ENCODE peak calls at places on chromosomes 1 and 21, in five cellular contexts. G is colonic mucosa, H is Peyer's patch, M is suprapubic skin, R is HCT116. Y is an unnamed sample.

GRCh38 chr1:108049083-108049819 is 84.3 kb upstream of the VAV3 start:
- DNase-seq in G (no peak), H (no peak), M (no peak), R (no peak), Y (no peak)

GRCh38 chr1:228371741-228372182 is 34.9 kb downstream of the TRIM11 start:
- DNase-seq in G (no peak), H (no peak), M (no peak), R (no peak), Y (no peak)

GRCh38 chr1:115445090-115445489 is 107.0 kb upstream of the NGF start:
- DNase-seq in G (no peak), H (no peak), M (no peak), R (no peak), Y (no peak)

GRCh38 chr21:41137889-41138288 is 30.1 kb upstream of the BACE2 start:
- DNase-seq in G (no peak), H (no peak), M (no peak), R (no peak), Y (no peak)

GRCh38 chr1:159598196-159598595 is 10.6 kb downstream of the APCS start:
- DNase-seq in G (no peak), H (no peak), M (no peak), R (no peak), Y (peak)

GRCh38 chr1:206925116-206925736 is 3.5 kb upstream of the FCMR start:
- DNase-seq in G (peak), H (peak), M (no peak), R (no peak), Y (no peak)

GRCh38 chr1:205601209-205601608 is 30.6 kb downstream of the ELK4 start:
- DNase-seq in G (no peak), H (no peak), M (no peak), R (no peak), Y (no peak)

GRCh38 chr1:226072347-226072746 is 9.8 kb downstream of the H3-3A start:
- DNase-seq in G (no peak), H (no peak), M (no peak), R (no peak), Y (no peak)

GRCh38 chr1:198357937-198358336 is 182.5 kb downstream of the ATP6V1G3 start:
- DNase-seq in G (no peak), H (no peak), M (no peak), R (no peak), Y (no peak)

DNA sequence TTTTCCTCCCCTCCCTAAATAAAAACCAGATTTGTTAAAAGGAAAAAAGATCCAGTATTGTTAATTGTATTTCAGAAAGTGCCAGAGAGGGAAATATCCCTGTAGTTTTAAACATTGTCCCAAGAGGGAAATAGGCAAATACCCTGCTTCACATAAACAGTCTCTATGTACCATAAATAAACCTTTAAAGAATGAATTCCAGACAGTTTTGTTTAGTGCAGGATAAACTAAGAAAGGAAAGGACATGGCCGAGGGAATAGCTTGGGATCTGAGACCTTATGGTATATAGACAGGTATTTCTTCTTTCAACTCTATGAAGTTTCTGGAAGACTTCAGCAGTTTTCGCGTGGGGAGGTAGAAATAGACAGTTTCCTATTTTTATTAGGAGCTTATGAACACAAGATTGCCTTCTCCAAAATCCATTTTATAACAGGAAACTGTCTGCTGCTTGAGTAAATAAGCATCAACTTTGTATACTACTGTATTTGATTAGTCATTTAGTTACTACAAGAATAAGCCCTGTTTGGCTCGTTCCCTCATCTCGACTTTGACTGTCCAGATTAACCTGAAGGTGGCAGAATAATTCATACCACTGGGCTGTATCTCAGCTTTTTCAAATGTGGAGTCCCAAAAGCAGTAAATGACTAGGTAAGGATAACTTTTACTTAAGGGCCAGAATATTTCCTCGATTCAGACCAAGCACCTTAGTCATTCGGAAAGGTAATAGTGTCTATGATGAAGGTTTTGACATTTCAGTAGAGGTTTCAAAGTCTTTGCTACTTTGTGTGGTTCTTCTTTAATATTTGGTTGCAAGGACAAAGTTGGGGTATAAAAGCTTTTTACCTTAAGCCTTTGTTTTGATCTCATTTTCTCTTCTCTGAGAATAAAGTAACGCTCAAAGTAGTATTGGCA is 177.5 kb downstream of the VPS13D start:
- DNase-seq in G (peak), H (no peak), M (no peak), R (peak), Y (no peak)
- TF ChIP-seq CTCF in G (no peak), H (peak), M (no peak), R (peak), Y (peak)

DNA sequence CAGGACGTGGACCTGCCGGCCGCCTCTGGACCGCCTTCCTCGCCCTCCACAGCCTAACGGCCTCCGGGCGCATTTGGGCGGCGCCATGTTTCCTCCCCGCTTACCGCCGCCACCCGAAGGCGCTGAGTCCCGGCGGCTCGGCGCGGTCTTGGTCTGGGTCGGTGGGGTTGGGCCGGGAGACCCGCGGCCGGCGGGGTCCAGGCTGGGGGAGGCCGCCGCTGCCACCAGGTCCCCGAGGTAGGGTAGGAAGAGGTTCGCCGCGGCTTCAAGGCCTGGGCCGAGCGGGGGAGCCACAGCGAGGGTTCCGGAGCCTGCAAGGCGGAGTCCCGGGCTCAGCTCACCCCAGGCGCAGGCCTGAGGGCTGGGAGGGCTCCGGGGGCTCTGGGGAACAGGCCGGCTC is 5.5 kb downstream of the OR2C3 start:
- DNase-seq in G (no peak), H (no peak), M (no peak), R (no peak), Y (no peak)
- H3K27ac ChIP-seq in G (no peak), H (no peak), M (no peak), R (no peak), Y (no peak)

GRCh38 chr1:31218705-31219104 is 21.0 kb downstream of the NKAIN1 start:
- DNase-seq in G (no peak), H (no peak), M (no peak), R (no peak), Y (no peak)

GRCh38 chr1:31216016-31216415 is 23.7 kb downstream of the NKAIN1 start:
- DNase-seq in G (peak), H (peak), M (no peak), R (no peak), Y (peak)

GRCh38 chr1:31222176-31222575 is 17.5 kb downstream of the NKAIN1 start:
- DNase-seq in G (no peak), H (no peak), M (no peak), R (no peak), Y (no peak)

GRCh38 chr1:31221072-31221471 is 18.6 kb downstream of the NKAIN1 start:
- DNase-seq in G (no peak), H (no peak), M (no peak), R (no peak), Y (no peak)

GRCh38 chr1:31219489-31219888 is 20.2 kb downstream of the NKAIN1 start:
- DNase-seq in G (no peak), H (no peak), M (no peak), R (no peak), Y (no peak)
- TF ChIP-seq CTCF in G (no peak), H (no peak), M (no peak), R (no peak), Y (no peak)

GRCh38 chr1:18643154-18644012 is 12.7 kb downstream of the PAX7 start:
- DNase-seq in G (no peak), H (no peak), M (no peak), R (no peak), Y (no peak)
- H3K27ac ChIP-seq in G (no peak), H (no peak), M (no peak), R (no peak), Y (no peak)

GRCh38 chr1:143611159-143611558 is 360.6 kb downstream of the FAM72C start:
- DNase-seq in G (no peak), H (no peak), M (no peak), R (no peak), Y (no peak)
- TF ChIP-seq CTCF in G (no peak), H (no peak), M (no peak), R (peak), Y (no peak)

DNA sequence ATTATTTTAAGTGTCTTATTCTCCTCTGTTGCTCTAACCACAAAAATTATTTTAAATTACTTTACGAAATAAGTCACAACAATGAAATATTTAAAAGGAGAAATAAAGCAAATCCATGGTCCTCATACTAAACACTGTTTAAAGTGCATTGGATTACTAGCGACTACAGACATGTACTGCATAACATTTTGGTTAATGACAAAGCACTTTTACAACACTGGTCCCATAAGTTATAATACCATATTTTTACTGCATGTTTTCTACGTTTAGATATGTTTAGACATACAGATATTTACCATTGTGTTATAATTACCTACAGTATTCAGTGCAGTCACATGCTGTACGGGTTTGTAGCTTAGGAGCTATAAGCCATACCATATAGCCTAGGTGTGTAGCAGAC is 30.2 kb downstream of the VAMP4 start:
- DNase-seq in G (no peak), H (no peak), M (no peak), R (no peak), Y (no peak)
- H3K27ac ChIP-seq in G (no peak), H (no peak), M (no peak), R (no peak), Y (no peak)

GRCh38 chr1:224495861-224496260 is 61.3 kb upstream of the WDR26 start:
- DNase-seq in G (no peak), H (no peak), M (no peak), R (no peak), Y (no peak)
- TF ChIP-seq CTCF in G (no peak), H (no peak), M (no peak), R (no peak), Y (no peak)

DNA sequence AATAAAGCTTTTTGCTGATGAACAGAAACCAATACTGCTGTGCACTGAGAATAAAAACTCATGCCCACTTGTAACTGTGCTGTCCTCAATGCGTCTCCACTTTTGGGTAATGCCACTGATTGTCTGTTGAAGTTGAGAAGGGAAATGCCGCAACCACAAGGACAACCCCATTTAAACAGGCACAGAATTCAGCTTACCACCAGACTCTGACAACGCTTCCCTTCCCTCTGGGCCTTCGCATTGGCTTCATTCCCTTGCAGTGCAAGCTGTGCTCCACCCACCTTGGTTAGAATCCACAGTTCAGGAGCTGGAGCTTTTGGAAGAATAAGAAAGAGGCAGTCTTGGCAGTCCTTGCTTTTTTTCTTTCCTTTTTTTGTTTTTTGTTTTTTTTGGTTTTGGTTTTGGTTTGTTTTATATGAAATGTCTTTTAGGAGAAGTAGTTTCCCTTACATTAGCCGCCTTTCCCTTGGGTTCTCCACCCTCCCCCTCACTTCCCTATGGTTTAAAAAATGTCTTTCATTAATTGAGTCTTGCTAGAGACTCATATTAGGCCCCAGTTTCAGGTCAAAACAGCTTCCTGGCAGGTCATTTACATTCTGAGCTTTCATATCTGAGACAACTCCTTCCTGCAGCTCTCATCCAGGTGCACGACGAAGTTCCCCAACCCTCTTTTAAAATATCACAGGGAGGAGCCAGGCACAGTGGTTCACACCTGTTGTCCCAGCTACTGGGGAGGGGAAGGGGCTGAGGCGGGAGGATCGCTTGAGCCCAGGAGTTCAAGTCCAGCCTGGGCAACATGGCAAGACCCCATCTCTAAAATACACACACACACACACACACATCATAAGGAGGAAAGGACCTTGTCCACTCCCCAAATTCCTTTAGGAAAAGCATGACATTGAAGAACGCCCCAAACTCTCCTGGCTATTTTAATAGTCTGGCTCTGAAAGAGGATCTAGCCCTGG is 20.7 kb upstream of the LAX1 start:
- DNase-seq in G (peak), H (no peak), M (peak), R (no peak), Y (peak)
- H3K27ac ChIP-seq in G (peak), H (no peak), M (peak), R (no peak), Y (no peak)

GRCh38 chr1:155052412-155053400 is 1.6 kb downstream of the ADAM15 start:
- DNase-seq in G (peak), H (peak), M (no peak), R (no peak), Y (peak)
- TF ChIP-seq CTCF in G (no peak), H (peak), M (no peak), R (peak), Y (peak)

GRCh38 chr1:247822060-247822459 is 1.9 kb downstream of the OR14A16 start:
- DNase-seq in G (no peak), H (no peak), M (no peak), R (no peak), Y (no peak)

GRCh38 chr1:247829651-247830050 is 5.7 kb upstream of the OR14A16 start:
- DNase-seq in G (no peak), H (no peak), M (no peak), R (no peak), Y (no peak)

GRCh38 chr1:247824023-247824422 is at the start of gene OR14A16:
- DNase-seq in G (no peak), H (no peak), M (no peak), R (no peak), Y (no peak)

GRCh38 chr1:247825362-247825761 is 1.4 kb upstream of the OR14A16 start:
- DNase-seq in G (no peak), H (no peak), M (no peak), R (no peak), Y (no peak)
- H3K27ac ChIP-seq in G (no peak), H (no peak), M (no peak), R (no peak), Y (no peak)